ENCODE peak calls at places on chromosomes 16 and 17, in four cellular contexts. Z is dorsolateral prefrontal cortex, R is kidney, E is Karpas-422. B is an unnamed sample.

GRCh38 chr16:86396318-86396882 is 113.9 kb upstream of the FOXF1 start:
- DNase-seq in Z (no peak), R (no peak), E (no peak), B (no peak)

GRCh38 chr17:55433029-55433628 is 11.5 kb upstream of the MMD start:
- DNase-seq in Z (no peak), R (no peak), E (no peak), B (no peak)

GRCh38 chr16:59905628-59906027 is 1171.5 kb upstream of the GOT2 start:
- DNase-seq in Z (no peak), R (no peak), E (no peak), B (no peak)

GRCh38 chr16:35753559-35754390 is 2294.4 kb downstream of the TP53TG3F start:
- DNase-seq in Z (no peak), R (peak), E (no peak), B (no peak)

GRCh38 chr17:7436556-7437368 is 1.5 kb downstream of the TMEM102 start:
- DNase-seq in Z (peak), R (peak), E (peak), B (peak)

GRCh38 chr17:65638221-65638940 is 76.9 kb upstream of the AXIN2 start:
- DNase-seq in Z (no peak), R (no peak), E (no peak), B (no peak)

GRCh38 chr17:17067277-17067676 is 25.0 kb downstream of the MPRIP start:
- DNase-seq in Z (no peak), R (no peak), E (no peak), B (no peak)

GRCh38 chr17:2089021-2089422 is 34.1 kb downstream of the HIC1 start:
- DNase-seq in Z (no peak), R (peak), E (no peak), B (no peak)

GRCh38 chr17:35923609-35924114 is 6.9 kb downstream of the RDM1 start:
- DNase-seq in Z (no peak), R (no peak), E (no peak), B (no peak)

GRCh38 chr17:43356999-43357398 is 41.8 kb upstream of the ARL4D start:
- DNase-seq in Z (no peak), R (no peak), E (no peak), B (no peak)

GRCh38 chr17:71409712-71410111 is 711.1 kb upstream of the SOX9 start:
- DNase-seq in Z (no peak), R (no peak), E (no peak), B (no peak)

DNA sequence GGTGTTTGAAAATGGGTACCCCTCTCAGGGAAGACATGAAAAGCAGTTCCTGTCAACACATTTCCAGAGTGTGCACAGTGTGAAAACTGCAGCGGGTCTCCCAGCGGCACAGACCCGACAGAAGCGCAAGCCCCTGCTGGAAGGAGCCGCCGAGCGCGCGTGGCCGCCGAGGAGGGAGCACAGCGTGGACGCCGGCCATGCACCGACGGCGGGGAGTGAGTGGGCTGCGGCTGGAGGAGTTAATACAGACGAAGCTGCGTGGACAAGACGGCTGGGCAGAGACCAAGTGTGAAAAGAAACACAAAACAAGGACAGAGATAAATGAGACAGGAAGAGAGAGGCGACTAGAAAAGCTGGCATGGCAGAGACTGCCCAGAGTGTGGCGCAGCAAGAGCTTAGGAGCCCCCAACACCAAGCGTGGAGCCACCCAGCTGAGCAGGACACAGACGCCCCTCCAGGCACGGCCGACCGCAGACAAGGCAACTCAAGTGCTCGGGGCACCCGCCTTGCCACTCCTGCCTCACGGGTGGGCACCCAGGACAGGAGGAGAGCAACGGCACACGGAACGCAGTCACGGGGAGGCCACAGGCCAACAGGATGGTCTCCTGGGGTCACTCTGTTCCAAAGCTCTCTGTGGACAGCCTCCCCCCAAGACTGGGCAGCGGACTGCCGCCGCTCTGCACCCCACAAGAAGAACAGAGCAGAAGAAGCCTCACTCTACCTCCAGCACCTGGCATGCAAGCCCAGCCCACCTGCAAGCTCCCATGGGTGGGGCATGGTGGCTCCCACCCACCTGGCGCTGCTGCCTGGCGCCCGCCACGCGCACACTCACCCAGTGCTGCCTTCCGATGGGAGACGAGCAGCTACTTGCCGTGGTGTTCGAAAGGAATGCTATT is 16.6 kb downstream of the SLC16A3 start:
- DNase-seq in Z (no peak), R (peak), E (no peak), B (no peak)
- H3K27ac ChIP-seq in Z (peak), R (no peak), E (no peak), B (peak)

DNA sequence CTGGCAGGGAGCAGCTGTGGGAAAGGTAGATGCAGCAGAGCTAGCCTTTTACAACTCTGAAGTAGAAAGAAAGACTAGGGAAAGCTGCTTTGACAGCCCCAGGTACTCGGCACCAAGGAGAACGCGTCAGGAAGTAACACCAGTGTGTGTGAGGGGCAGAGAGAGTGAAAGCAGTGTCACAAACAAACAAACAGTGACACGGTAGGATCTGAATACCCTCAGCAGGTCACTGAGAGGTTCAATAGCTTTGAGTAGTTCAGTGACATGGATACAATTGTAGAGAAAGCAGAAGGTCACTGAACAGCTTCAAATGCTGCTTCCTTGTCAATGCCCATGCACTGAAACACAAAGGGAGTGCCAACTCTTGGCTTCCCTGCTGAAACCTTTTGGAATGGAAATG is 150.3 kb upstream of the C17orf78 start:
- DNase-seq in Z (no peak), R (no peak), E (no peak), B (no peak)
- H3K27ac ChIP-seq in Z (no peak), R (no peak), E (no peak), B (no peak)

DNA sequence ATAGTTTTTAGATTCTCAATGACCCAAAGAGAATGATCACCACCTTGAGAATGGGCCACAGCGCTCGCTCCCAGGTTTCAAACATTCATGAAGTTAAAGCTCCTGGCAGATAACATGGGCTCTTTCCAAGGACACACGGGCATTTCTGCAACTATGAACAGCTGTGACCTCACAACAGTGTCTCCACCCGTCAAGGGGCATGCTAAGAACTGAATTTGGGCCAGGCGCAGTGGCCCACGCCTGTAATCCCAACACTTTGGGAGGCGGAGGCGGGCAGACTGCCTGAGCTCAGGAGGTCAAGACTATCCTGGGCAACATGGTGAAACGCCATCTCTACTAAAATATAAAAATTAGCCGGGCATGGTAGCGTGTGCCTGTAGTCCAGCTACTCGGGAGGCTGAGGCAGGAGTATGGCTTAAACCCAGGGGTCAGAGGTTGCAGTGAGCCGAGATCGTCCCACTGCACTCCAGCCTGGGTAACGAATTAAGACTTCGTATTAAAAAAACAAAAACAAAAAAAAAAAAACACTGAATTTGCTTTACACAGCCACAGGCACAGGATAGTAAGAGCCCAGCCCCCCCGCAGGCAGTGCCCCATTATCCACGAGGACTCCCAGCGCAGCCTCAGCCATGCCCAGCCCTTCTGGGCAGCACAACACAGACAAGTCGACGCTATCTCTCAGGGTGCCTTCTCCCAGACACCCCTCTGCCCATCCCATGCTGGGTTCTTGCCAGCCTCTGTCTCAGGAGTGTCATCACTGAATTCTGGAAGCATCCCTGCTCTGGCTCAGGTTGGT is 7.2 kb downstream of the USP7 start:
- DNase-seq in Z (no peak), R (no peak), E (no peak), B (no peak)
- H3K27ac ChIP-seq in Z (no peak), R (no peak), E (no peak), B (peak)

GRCh38 chr17:40293363-40293762 is 5.7 kb downstream of the CDC6 start:
- DNase-seq in Z (no peak), R (no peak), E (no peak), B (no peak)
- H3K27ac ChIP-seq in Z (no peak), R (no peak), E (no peak), B (no peak)

GRCh38 chr16:57788951-57789350 is 13.3 kb downstream of the KIFC3 start:
- DNase-seq in Z (no peak), R (peak), E (no peak), B (no peak)

GRCh38 chr16:57786632-57787518 is 15.4 kb downstream of the KIFC3 start:
- DNase-seq in Z (peak), R (peak), E (no peak), B (peak)

GRCh38 chr16:57785924-57786323 is 16.4 kb downstream of the KIFC3 start:
- DNase-seq in Z (no peak), R (no peak), E (no peak), B (no peak)

GRCh38 chr16:57787519-57787905 is 14.8 kb downstream of the KIFC3 start:
- DNase-seq in Z (no peak), R (no peak), E (no peak), B (no peak)

GRCh38 chr16:57788252-57788841 is 13.9 kb downstream of the KIFC3 start:
- DNase-seq in Z (no peak), R (peak), E (no peak), B (no peak)
- H3K27ac ChIP-seq in Z (peak), R (no peak), E (no peak), B (peak)

DNA sequence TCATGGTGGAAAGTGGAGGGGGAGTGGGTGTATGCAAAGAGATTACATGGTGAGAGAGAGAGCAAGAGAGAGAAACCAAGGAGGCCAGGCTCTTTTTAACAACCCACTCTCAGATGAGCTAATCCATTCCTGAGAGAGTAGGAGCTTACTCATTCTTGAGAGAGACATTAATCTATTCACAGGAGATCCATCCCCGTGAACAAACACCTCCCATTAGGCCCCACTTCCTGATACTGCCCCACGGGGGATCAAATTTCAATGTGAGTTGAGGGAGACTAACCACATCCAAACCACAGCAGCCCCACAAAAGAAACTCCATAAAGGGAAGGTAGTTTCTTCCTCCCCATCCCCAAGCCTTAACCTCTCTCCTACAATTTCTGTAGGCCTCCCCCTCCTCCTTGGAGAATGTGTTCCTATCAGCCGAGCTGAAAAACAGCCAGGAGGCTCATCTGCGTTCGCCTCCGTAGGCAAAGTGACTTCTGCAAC is 450.0 kb downstream of the NPIPA7 start:
- DNase-seq in Z (no peak), R (no peak), E (no peak), B (no peak)
- H3K27ac ChIP-seq in Z (no peak), R (no peak), E (no peak), B (no peak)

DNA sequence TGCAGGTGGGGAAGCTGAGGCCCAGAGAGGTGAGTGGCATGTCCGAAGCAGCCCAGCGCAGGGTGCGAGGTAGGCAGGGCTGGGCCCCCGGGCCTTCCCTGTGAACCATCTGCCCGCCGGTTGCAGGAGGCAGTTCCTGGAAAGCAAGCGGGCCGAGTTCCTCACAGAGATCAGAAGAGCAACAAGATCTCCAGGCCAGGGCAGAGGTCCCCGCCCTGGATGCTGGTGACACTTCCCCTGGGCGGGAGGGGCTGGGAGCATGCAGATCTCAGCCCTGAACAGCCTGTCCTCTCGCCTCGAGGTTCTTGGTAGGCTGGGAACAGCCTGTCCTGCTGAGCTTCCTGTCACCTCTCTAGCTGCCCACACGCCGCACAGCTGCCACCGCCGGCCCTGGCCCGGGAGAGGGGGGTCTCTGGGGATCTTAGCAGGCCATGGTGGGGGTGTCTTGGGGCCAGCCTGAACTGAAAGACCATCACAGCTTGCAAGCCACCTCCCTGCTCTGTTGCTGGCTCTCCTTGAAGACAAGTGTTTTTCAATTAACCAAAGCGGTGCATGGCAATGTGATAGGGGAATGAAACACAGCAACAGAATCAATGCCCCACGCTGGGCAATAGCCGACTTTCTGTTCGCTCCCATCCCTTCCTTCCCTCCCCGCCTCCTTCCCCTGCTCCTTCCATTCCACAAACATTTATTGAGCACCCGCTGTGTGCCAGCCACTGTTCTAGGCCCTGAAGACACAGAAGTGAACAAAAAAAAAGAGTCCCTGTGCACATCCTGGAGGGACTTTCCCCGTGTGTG is 31.7 kb downstream of the SOCS1 start:
- DNase-seq in Z (no peak), R (peak), E (peak), B (peak)
- H3K27ac ChIP-seq in Z (no peak), R (no peak), E (no peak), B (peak)

GRCh38 chr17:81564778-81565177 is 12.6 kb upstream of the FAAP100 start:
- DNase-seq in Z (no peak), R (no peak), E (no peak), B (no peak)
- H3K27ac ChIP-seq in Z (no peak), R (no peak), E (no peak), B (no peak)

GRCh38 chr17:48003686-48004120 is 32.8 kb downstream of the CDK5RAP3 start:
- DNase-seq in Z (no peak), R (no peak), E (no peak), B (no peak)

GRCh38 chr17:48002208-48002919 is 31.5 kb downstream of the CDK5RAP3 start:
- DNase-seq in Z (no peak), R (no peak), E (peak), B (no peak)

GRCh38 chr17:48004973-48005372 is 32.6 kb downstream of the COPZ2 start:
- DNase-seq in Z (no peak), R (no peak), E (no peak), B (no peak)

GRCh38 chr17:48001187-48001586 is 30.3 kb downstream of the CDK5RAP3 start:
- DNase-seq in Z (no peak), R (no peak), E (no peak), B (no peak)

GRCh38 chr17:48002920-48003685 is 32.2 kb downstream of the CDK5RAP3 start:
- DNase-seq in Z (no peak), R (no peak), E (no peak), B (no peak)
- H3K27ac ChIP-seq in Z (peak), R (peak), E (peak), B (peak)